ENCODE peak calls at places on chromosomes 13 and 19, in seven cellular contexts. I is lower leg skin, A is A549, P is GM12878, W is H1, D is tibial nerve, H is IMR-90. Y is an unnamed sample.

GRCh38 chr19:31297991-31298390 is 51.2 kb downstream of the TSHZ3 start:
- DNase-seq in I (no peak), W (no peak), P (no peak), H (no peak), D (no peak), A (no peak), Y (no peak)

GRCh38 chr19:48480476-48481190 is 11.5 kb downstream of the CYTH2 start:
- DNase-seq in D (no peak), A (no peak), W (no peak), I (peak; percentile 92), P (no peak), H (no peak), Y (no peak)

GRCh38 chr13:44557986-44558385 is 18.1 kb downstream of the TSC22D1 start:
- DNase-seq in P (no peak), W (no peak), H (no peak), I (no peak), A (no peak), D (no peak), Y (no peak)

GRCh38 chr13:90445179-90445578 is 902.3 kb upstream of the MIR17HG start:
- DNase-seq in P (no peak), A (peak; percentile 82), I (no peak), D (no peak), W (peak; percentile 31), H (peak; percentile 90), Y (peak; percentile 10)

GRCh38 chr13:27465611-27466010 is 15.2 kb upstream of the MTIF3 start:
- DNase-seq in D (no peak), P (no peak), W (no peak), I (no peak), H (no peak), A (no peak), Y (no peak)

GRCh38 chr13:76350399-76350798 is 535.8 kb downstream of the KCTD12 start:
- DNase-seq in D (no peak), H (peak; percentile 16), W (no peak), I (no peak), A (peak; percentile 0), P (no peak), Y (no peak)

GRCh38 chr13:111345682-111346081 is 25.2 kb downstream of the TEX29 start:
- DNase-seq in I (peak; percentile 71), P (no peak), D (no peak), H (no peak), A (no peak), W (no peak), Y (no peak)

GRCh38 chr13:109977212-109977968 is 191.0 kb upstream of the IRS2 start:
- DNase-seq in P (no peak), D (no peak), I (peak; percentile 57), A (no peak), W (no peak), H (no peak), Y (no peak)

GRCh38 chr19:1526979-1527649 is 3.2 kb downstream of the PLK5 start:
- DNase-seq in H (no peak), P (no peak), A (no peak), I (no peak), W (no peak), D (no peak), Y (no peak)

GRCh38 chr19:646798-647565 is 7.3 kb downstream of the FGF22 start:
- DNase-seq in A (no peak), I (no peak), W (no peak), H (no peak), D (no peak), P (no peak), Y (no peak)

GRCh38 chr13:43908156-43909126 is 28.7 kb downstream of the LACC1 start:
- DNase-seq in I (no peak), A (peak; percentile 66), D (no peak), W (no peak), P (no peak), H (peak; percentile 91), Y (peak; percentile 37)

GRCh38 chr19:57620673-57621348 is 6.8 kb downstream of the ZNF134 start:
- DNase-seq in W (no peak), H (peak; percentile 15), A (peak; percentile 67), I (no peak), D (no peak), P (no peak), Y (no peak)

GRCh38 chr13:76813874-76814273 is 72.3 kb downstream of the KCTD12 start:
- DNase-seq in I (no peak), D (no peak), W (no peak), P (no peak), A (peak; percentile 5), H (no peak), Y (no peak)

GRCh38 chr19:35935911-35936737 is at the start of gene LRFN3:
- DNase-seq in P (no peak), H (peak; percentile 66), D (peak; percentile 38), I (peak; percentile 92), A (peak; percentile 88), W (no peak), Y (peak; percentile 57)

GRCh38 chr19:1035998-1036621 is 3.8 kb upstream of the ABCA7 start:
- DNase-seq in I (no peak), P (no peak), H (no peak), D (no peak), A (no peak), W (no peak), Y (no peak)

GRCh38 chr19:44951179-44952159 is 3.7 kb upstream of the CLPTM1 start:
- DNase-seq in A (peak; percentile 85), P (no peak), W (no peak), D (peak; percentile 27), I (no peak), H (peak; percentile 82), Y (peak; percentile 66)

GRCh38 chr19:31745731-31746130 is 396.5 kb upstream of the TSHZ3 start:
- DNase-seq in I (no peak), H (no peak), A (no peak), P (no peak), W (no peak), D (no peak), Y (no peak)

DNA sequence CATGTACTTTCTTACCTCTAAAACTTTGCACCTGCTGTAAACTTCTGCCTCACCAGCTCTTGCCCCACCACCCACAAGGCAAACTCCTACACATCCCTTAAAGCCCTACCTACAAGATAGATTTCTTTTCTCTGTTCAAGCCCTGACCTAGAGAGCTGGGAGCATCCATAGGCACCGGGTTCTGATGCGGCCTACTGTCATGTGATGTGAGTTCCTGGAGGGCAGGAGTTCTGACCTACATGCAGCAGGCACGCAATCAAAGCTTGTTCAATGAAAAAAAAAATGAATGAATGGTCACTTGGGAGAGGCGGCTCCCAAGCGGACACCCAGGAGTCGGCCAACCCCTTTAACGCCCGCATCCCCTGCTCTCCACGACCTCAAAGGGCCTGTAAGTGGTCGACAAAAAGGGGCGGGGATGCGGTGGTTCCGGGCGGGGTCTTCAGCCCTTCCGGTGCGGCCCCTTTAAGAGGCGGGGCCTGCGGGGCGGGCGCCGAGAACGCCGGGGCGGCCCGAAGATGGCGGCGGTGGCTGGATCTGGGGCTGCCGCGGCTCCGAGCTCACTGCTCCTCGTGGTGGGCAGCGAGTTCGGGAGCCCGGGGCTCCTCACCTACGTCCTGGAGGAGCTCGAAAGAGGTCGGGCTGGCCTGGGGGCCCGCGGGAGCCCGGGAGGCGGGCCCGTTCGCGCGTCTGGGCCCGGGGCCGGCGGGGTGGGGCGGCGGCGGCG is at the start of gene MAP1S:
- DNase-seq in H (peak; percentile 25), W (peak; percentile 50), I (peak; percentile 88), A (peak; percentile 47), P (no peak), D (no peak), Y (no peak)
- TF ChIP-seq POLR2A in H (peak; percentile 82), W (peak; percentile 89), I (no peak), A (peak; percentile 68), P (peak; percentile 91), D (peak; percentile 65), Y (peak; percentile 68)

GRCh38 chr13:24271611-24272451 is 37.5 kb upstream of the C1QTNF9 start:
- DNase-seq in W (no peak), A (no peak), I (peak; percentile 89), P (peak; percentile 70), H (peak; percentile 76), D (no peak), Y (no peak)
- TF ChIP-seq POLR2A in W (no peak), A (no peak), I (no peak), P (peak; percentile 80), H (no peak), D (no peak), Y (no peak)

GRCh38 chr19:19366691-19367396 is 38.6 kb upstream of the GATAD2A start:
- DNase-seq in H (peak; percentile 64), P (no peak), I (no peak), W (peak; percentile 79), D (peak; percentile 35), A (peak; percentile 90), Y (peak; percentile 95)

GRCh38 chr19:19368087-19368486 is 37.4 kb upstream of the GATAD2A start:
- DNase-seq in A (no peak), H (no peak), D (no peak), W (no peak), I (no peak), P (no peak), Y (no peak)

GRCh38 chr19:19371056-19371455 is 34.4 kb upstream of the GATAD2A start:
- DNase-seq in A (peak; percentile 51), I (no peak), W (no peak), P (no peak), H (no peak), D (no peak), Y (peak; percentile 69)

DNA sequence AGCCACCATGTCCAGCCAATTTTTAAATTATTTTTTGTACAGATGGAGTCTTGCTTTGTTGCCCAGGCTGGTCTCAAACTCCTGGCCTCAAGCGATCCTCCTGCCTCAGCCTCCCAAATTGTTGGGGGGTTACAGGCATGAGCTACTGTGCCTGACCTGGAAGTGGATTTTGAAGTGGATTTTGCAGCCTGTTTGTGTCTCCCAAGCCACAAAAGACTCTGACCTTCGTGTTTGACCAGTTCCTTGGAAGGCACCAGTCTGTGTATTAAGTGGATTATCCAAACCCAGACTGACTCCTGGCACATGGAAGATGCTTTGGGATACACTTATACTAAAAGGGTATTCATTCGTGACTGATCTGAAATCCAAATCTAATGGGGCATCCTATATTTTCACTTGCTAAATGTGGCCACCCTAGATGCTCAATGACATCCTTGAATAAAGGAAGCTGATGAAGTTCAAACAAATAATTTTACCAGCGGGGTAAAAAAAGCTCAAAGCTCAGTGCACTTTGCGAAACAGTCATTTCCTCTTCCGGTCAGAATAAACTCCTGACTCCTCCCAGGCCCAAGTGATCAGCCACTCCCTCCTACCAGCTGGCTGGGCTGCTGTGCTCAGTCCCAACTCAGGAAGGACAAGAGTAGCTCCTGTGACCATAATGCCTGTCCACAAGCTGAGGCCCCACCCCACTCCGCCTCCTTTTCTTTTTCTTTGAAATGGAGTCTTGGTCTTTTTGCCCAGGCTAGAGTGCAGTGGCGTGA is 32.6 kb upstream of the GATAD2A start:
- DNase-seq in I (no peak), D (no peak), W (no peak), H (peak; percentile 45), P (no peak), A (peak; percentile 61), Y (peak; percentile 50)
- TF ChIP-seq POLR2A in I (no peak), D (no peak), W (no peak), H (no peak), P (peak; percentile 37), A (no peak), Y (no peak)

GRCh38 chr19:49712397-49712859 is 21.5 kb downstream of the CPT1C start:
- DNase-seq in D (no peak), H (peak; percentile 1), A (peak; percentile 96), I (no peak), W (peak; percentile 74), P (no peak), Y (peak; percentile 92)
- TF ChIP-seq POLR2A in D (no peak), H (no peak), A (no peak), I (no peak), W (no peak), P (no peak), Y (peak; percentile 69)

GRCh38 chr13:81987677-81988357 is 1646.9 kb upstream of the SPRY2 start:
- DNase-seq in A (no peak), H (no peak), D (no peak), W (no peak), P (no peak), I (no peak), Y (no peak)
- TF ChIP-seq POLR2A in A (no peak), H (no peak), D (no peak), W (no peak), P (no peak), I (no peak), Y (no peak)

Y was measured in HCT116.